ENCODE peak calls at places on chromosomes 5 and 9, in four cellular contexts. T is AG08395, J is NCI-H1105, S is activated T-helper 1 cell treated with Interleukin-2 at 50 U/mL for 16 hours. C is an unnamed sample.

GRCh38 chr9:95425910-95426551 is 90.7 kb downstream of the PTCH1 start:
- DNase-seq in T (no peak), J (no peak), S (no peak), C (no peak)

GRCh38 chr5:115601709-115602584 is at the start of gene TICAM2:
- DNase-seq in T (peak), J (no peak), S (peak), C (peak)

GRCh38 chr5:146516151-146516475 is at the start of gene GPR151:
- DNase-seq in T (peak), J (no peak), S (no peak), C (no peak)

GRCh38 chr9:18861599-18862546 is 171.1 kb downstream of the SAXO1 start:
- DNase-seq in T (no peak), J (no peak), S (no peak), C (peak)

GRCh38 chr5:150302301-150303069 is at the start of gene ARSI:
- DNase-seq in T (peak), J (no peak), S (no peak), C (no peak)

GRCh38 chr9:71363286-71363961 is 242.0 kb upstream of the TRPM3 start:
- DNase-seq in T (peak), J (no peak), S (no peak), C (no peak)

GRCh38 chr5:1324301-1324700 is 20.6 kb downstream of the CLPTM1L start:
- DNase-seq in T (no peak), J (no peak), S (no peak), C (no peak)

GRCh38 chr5:147763791-147764525 is 18.6 kb downstream of the JAKMIP2 start:
- DNase-seq in T (no peak), J (no peak), S (no peak), C (peak)

GRCh38 chr5:147415663-147416062 is 94.2 kb downstream of the DPYSL3 start:
- DNase-seq in T (no peak), J (no peak), S (no peak), C (no peak)

C was measured in brain microvascular endothelial cell.